ENCODE peak calls at places on chromosomes 3 and 15, in five cellular contexts. One of them, this sample, is unnamed.
A peak's percentile ranks its signal among the peaks of the same experiment; 100 is the strongest.

GRCh38 chr3:98259707-98260106 is 4.3 kb upstream of the OR5H6 start:
- DNase-seq in heart left ventricle: no peak
- DNase-seq in BJ: no peak
- DNase-seq in psoas muscle: no peak
- DNase-seq in tibial nerve: no peak
- DNase-seq in this sample: no peak

GRCh38 chr3:147816770-147817169 is 407.6 kb downstream of the ZIC1 start:
- DNase-seq in heart left ventricle: no peak
- DNase-seq in BJ: no peak
- DNase-seq in psoas muscle: peak; percentile 22
- DNase-seq in tibial nerve: peak; percentile 42
- DNase-seq in this sample: no peak

GRCh38 chr3:114056130-114057010 is at the start of the genes CCDC191 and QTRT2:
- DNase-seq in heart left ventricle: peak; percentile 98
- DNase-seq in BJ: peak; percentile 95
- DNase-seq in psoas muscle: peak; percentile 98
- DNase-seq in tibial nerve: peak; percentile 98
- DNase-seq in this sample: peak; percentile 94

GRCh38 chr15:56185980-56186379 is 57.7 kb downstream of the RFX7 start:
- DNase-seq in heart left ventricle: no peak
- DNase-seq in BJ: no peak
- DNase-seq in psoas muscle: no peak
- DNase-seq in tibial nerve: no peak
- DNase-seq in this sample: no peak

GRCh38 chr3:142319094-142319493 is 93.7 kb upstream of the GK5 start:
- DNase-seq in heart left ventricle: no peak
- DNase-seq in BJ: peak; percentile 9
- DNase-seq in psoas muscle: no peak
- DNase-seq in tibial nerve: no peak
- DNase-seq in this sample: no peak

GRCh38 chr15:72521682-72522081 is 47.6 kb downstream of the ARIH1 start:
- DNase-seq in heart left ventricle: no peak
- DNase-seq in BJ: no peak
- DNase-seq in psoas muscle: no peak
- DNase-seq in tibial nerve: no peak
- DNase-seq in this sample: no peak

GRCh38 chr15:79943820-79944219 is 27.2 kb downstream of the BCL2A1 start:
- DNase-seq in heart left ventricle: no peak
- DNase-seq in BJ: no peak
- DNase-seq in psoas muscle: no peak
- DNase-seq in tibial nerve: no peak
- DNase-seq in this sample: no peak

GRCh38 chr3:59772416-59773408 is 722.9 kb upstream of the CFAP20DC start:
- DNase-seq in heart left ventricle: no peak
- DNase-seq in BJ: no peak
- DNase-seq in psoas muscle: no peak
- DNase-seq in tibial nerve: no peak
- DNase-seq in this sample: peak; percentile 39

GRCh38 chr3:14265246-14265962 is 86.8 kb downstream of the LSM3 start:
- DNase-seq in heart left ventricle: no peak
- DNase-seq in BJ: peak; percentile 19
- DNase-seq in psoas muscle: no peak
- DNase-seq in tibial nerve: no peak
- DNase-seq in this sample: no peak

GRCh38 chr15:48871536-48871935 is 6.4 kb upstream of the EID1 start:
- DNase-seq in heart left ventricle: no peak
- DNase-seq in BJ: no peak
- DNase-seq in psoas muscle: no peak
- DNase-seq in tibial nerve: no peak
- DNase-seq in this sample: no peak

GRCh38 chr3:142027713-142028112 is 121.6 kb downstream of the TFDP2 start:
- DNase-seq in heart left ventricle: no peak
- DNase-seq in BJ: no peak
- DNase-seq in psoas muscle: no peak
- DNase-seq in tibial nerve: no peak
- DNase-seq in this sample: no peak

GRCh38 chr3:127254730-127255129 is 33.1 kb downstream of the PRR20G start:
- DNase-seq in heart left ventricle: no peak
- DNase-seq in BJ: no peak
- DNase-seq in psoas muscle: no peak
- DNase-seq in tibial nerve: no peak
- DNase-seq in this sample: no peak

GRCh38 chr3:18288243-18288642 is 136.9 kb downstream of the SATB1 start:
- DNase-seq in heart left ventricle: no peak
- DNase-seq in BJ: no peak
- DNase-seq in psoas muscle: no peak
- DNase-seq in tibial nerve: no peak
- DNase-seq in this sample: no peak

GRCh38 chr3:177615015-177615414 is 417.7 kb upstream of the TBL1XR1 start:
- DNase-seq in heart left ventricle: peak; percentile 80
- DNase-seq in BJ: no peak
- DNase-seq in psoas muscle: peak; percentile 72
- DNase-seq in tibial nerve: peak; percentile 73
- DNase-seq in this sample: no peak

GRCh38 chr3:157475921-157476395 is 27.3 kb downstream of the VEPH1 start:
- DNase-seq in heart left ventricle: no peak
- DNase-seq in BJ: peak; percentile 59
- DNase-seq in psoas muscle: no peak
- DNase-seq in tibial nerve: no peak
- DNase-seq in this sample: no peak

GRCh38 chr3:141096164-141096563 is 45.0 kb downstream of the SPSB4 start:
- DNase-seq in heart left ventricle: no peak
- DNase-seq in BJ: no peak
- DNase-seq in psoas muscle: no peak
- DNase-seq in tibial nerve: no peak
- DNase-seq in this sample: no peak

GRCh38 chr15:61748529-61748928 is 311.7 kb downstream of the VPS13C start:
- DNase-seq in heart left ventricle: no peak
- DNase-seq in BJ: no peak
- DNase-seq in psoas muscle: no peak
- DNase-seq in tibial nerve: no peak
- DNase-seq in this sample: no peak

GRCh38 chr3:39189648-39190269 is 2.6 kb downstream of the XIRP1 start:
- DNase-seq in heart left ventricle: no peak
- DNase-seq in BJ: no peak
- DNase-seq in psoas muscle: no peak
- DNase-seq in tibial nerve: no peak
- DNase-seq in this sample: peak; percentile 35

GRCh38 chr3:7469866-7470265 is 609.0 kb downstream of the GRM7 start:
- DNase-seq in heart left ventricle: no peak
- DNase-seq in BJ: no peak
- DNase-seq in psoas muscle: no peak
- DNase-seq in tibial nerve: no peak
- DNase-seq in this sample: no peak

GRCh38 chr15:51121118-51121517 is 26.4 kb upstream of the TNFAIP8L3 start:
- DNase-seq in heart left ventricle: no peak
- DNase-seq in BJ: peak; percentile 69
- DNase-seq in psoas muscle: no peak
- DNase-seq in tibial nerve: no peak
- DNase-seq in this sample: no peak

GRCh38 chr3:157123621-157124020 is 36.3 kb downstream of the CCNL1 start:
- DNase-seq in heart left ventricle: no peak
- DNase-seq in BJ: no peak
- DNase-seq in psoas muscle: no peak
- DNase-seq in tibial nerve: no peak
- DNase-seq in this sample: no peak

GRCh38 chr3:94305835-94306685 is 243.2 kb downstream of the NSUN3 start:
- DNase-seq in heart left ventricle: no peak
- DNase-seq in BJ: no peak
- DNase-seq in psoas muscle: no peak
- DNase-seq in tibial nerve: no peak
- DNase-seq in this sample: no peak

GRCh38 chr15:20345401-20345958 is 196.1 kb downstream of the GOLGA6L6 start:
- DNase-seq in heart left ventricle: peak; percentile 71
- DNase-seq in BJ: no peak
- DNase-seq in psoas muscle: peak; percentile 19
- DNase-seq in tibial nerve: no peak
- DNase-seq in this sample: no peak

GRCh38 chr3:27556854-27557253 is 72.7 kb upstream of the SLC4A7 start:
- DNase-seq in heart left ventricle: no peak
- DNase-seq in BJ: peak; percentile 94
- DNase-seq in psoas muscle: no peak
- DNase-seq in tibial nerve: no peak
- DNase-seq in this sample: no peak

GRCh38 chr3:128933922-128934253 is 54.5 kb downstream of the ACAD9 start:
- DNase-seq in heart left ventricle: no peak
- DNase-seq in BJ: no peak
- DNase-seq in psoas muscle: no peak
- DNase-seq in tibial nerve: no peak
- DNase-seq in this sample: no peak

GRCh38 chr3:106510206-106510605 is 641.4 kb upstream of the CBLB start:
- DNase-seq in heart left ventricle: no peak
- DNase-seq in BJ: no peak
- DNase-seq in psoas muscle: peak; percentile 16
- DNase-seq in tibial nerve: no peak
- DNase-seq in this sample: no peak

GRCh38 chr15:92807971-92808571 is 92.1 kb upstream of the CHD2 start:
- DNase-seq in heart left ventricle: no peak
- DNase-seq in BJ: no peak
- DNase-seq in psoas muscle: no peak
- DNase-seq in tibial nerve: no peak
- DNase-seq in this sample: peak; percentile 32

GRCh38 chr15:40930430-40931299 is 1.5 kb downstream of the DLL4 start:
- DNase-seq in heart left ventricle: peak; percentile 80
- DNase-seq in BJ: no peak
- DNase-seq in psoas muscle: peak; percentile 57
- DNase-seq in tibial nerve: no peak
- DNase-seq in this sample: peak; percentile 68

GRCh38 chr15:33859992-33860545 is 108.2 kb upstream of the CHRM5 start:
- DNase-seq in heart left ventricle: no peak
- DNase-seq in BJ: no peak
- DNase-seq in psoas muscle: no peak
- DNase-seq in tibial nerve: no peak
- DNase-seq in this sample: no peak

GRCh38 chr15:51798281-51798680 is 31.2 kb upstream of the TMOD3 start:
- DNase-seq in heart left ventricle: no peak
- DNase-seq in BJ: no peak
- DNase-seq in psoas muscle: no peak
- DNase-seq in tibial nerve: no peak
- DNase-seq in this sample: no peak

GRCh38 chr3:23479615-23480323 is 276.6 kb downstream of the UBE2E2 start:
- DNase-seq in heart left ventricle: no peak
- DNase-seq in BJ: no peak
- DNase-seq in psoas muscle: no peak
- DNase-seq in tibial nerve: no peak
- DNase-seq in this sample: no peak

GRCh38 chr15:86329311-86330013 is 249.8 kb downstream of the AGBL1 start:
- DNase-seq in heart left ventricle: no peak
- DNase-seq in BJ: no peak
- DNase-seq in psoas muscle: no peak
- DNase-seq in tibial nerve: no peak
- DNase-seq in this sample: no peak

GRCh38 chr15:86328658-86329057 is 249.0 kb downstream of the AGBL1 start:
- DNase-seq in heart left ventricle: no peak
- DNase-seq in BJ: no peak
- DNase-seq in psoas muscle: no peak
- DNase-seq in tibial nerve: no peak
- DNase-seq in this sample: no peak

DNA sequence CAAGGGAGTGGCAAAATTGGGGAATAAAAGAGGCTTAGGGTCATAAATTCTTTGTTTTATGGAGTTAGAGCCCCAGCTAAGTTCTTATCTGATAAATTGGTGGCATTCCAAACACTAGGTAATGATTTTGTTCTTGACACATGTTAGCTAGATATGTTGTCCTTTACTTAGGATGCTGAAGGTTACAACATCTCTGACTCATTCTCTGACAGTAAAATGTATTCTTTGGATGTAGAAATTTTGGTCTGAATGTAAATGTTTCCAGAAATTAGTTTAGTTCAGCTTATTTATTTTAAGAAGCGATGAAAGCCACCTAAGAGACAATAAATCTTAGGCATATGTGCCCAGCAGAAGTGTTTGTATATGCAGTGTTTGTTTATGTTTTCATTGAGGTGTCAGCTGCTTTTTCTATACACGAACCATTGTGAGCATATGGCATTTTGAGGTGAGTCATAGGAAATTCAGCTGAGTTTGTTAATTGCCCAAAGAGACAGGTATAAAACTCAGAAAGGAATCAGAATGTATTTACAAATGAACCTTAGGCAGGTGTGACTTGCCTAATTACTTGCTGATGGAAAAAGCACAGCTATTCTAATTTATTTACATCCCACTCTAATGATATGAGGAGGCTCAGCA is 247.7 kb downstream of the AGBL1 start:
- DNase-seq in heart left ventricle: no peak
- DNase-seq in BJ: no peak
- DNase-seq in psoas muscle: no peak
- DNase-seq in tibial nerve: no peak
- DNase-seq in this sample: no peak
- TF ChIP-seq CTCF in heart left ventricle: no peak
- TF ChIP-seq CTCF in BJ: no peak
- TF ChIP-seq CTCF in psoas muscle: no peak
- TF ChIP-seq CTCF in tibial nerve: no peak
- TF ChIP-seq CTCF in this sample: no peak

DNA sequence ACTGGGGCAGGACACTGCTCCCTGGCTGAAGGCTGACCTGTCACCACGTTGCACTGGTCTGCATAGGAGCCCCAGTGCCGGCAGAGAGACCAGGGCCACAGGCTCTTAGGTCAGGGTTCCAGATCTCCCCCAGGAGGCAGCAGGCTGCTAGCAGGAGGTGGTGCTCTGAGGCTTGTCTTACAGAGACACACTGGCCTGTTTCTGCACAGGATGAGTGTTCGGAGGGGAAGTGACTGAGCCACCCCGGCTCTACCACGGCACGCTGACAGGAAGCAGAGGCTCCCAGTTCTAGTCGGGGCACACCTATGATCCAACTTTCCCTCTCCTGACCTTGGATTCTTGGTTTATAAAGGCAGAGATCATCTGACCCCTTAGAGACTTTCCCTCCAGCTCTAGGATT is 8.6 kb downstream of the FBXL22 start:
- DNase-seq in heart left ventricle: no peak
- DNase-seq in BJ: no peak
- DNase-seq in psoas muscle: no peak
- DNase-seq in tibial nerve: no peak
- DNase-seq in this sample: no peak
- H3K4me3 ChIP-seq in heart left ventricle: no peak overlapping the region
- H3K4me3 ChIP-seq in BJ: no peak overlapping the region
- H3K4me3 ChIP-seq in psoas muscle: no peak overlapping the region
- H3K4me3 ChIP-seq in tibial nerve: no peak overlapping the region
- H3K4me3 ChIP-seq in this sample: no peak overlapping the region

DNA sequence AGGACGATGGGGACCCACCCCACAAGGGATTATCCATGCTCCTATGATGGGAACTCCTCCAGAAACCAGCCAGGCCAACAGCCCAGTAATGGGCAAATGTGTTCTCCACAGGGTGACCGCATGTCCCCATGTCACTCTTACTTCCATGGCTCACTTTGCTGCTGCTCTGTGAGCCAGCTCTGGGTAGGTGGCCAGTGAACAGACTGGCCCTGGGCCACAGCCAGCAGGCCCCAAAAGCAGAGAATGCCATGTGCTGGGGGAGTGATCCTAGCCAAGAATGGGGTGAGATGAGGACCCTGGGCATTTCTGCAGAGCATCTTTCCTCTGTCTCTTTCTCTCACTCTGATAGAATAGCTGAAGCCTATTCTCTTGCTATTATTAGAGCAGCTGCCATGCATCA is 391.4 kb downstream of the LRTM1 start:
- DNase-seq in heart left ventricle: no peak
- DNase-seq in BJ: no peak
- DNase-seq in psoas muscle: peak; percentile 16
- DNase-seq in tibial nerve: no peak
- DNase-seq in this sample: no peak
- H3K36me3 ChIP-seq in heart left ventricle: no peaks in the 10 kb centered on the region
- H3K36me3 ChIP-seq in BJ: no peaks in the 10 kb centered on the region
- H3K36me3 ChIP-seq in psoas muscle: no peaks in the 10 kb centered on the region
- H3K36me3 ChIP-seq in tibial nerve: no peaks in the 10 kb centered on the region
- H3K36me3 ChIP-seq in this sample: no peaks in the 10 kb centered on the region

GRCh38 chr3:54837964-54838363 is 89.9 kb downstream of the LRTM1 start:
- DNase-seq in heart left ventricle: no peak
- DNase-seq in BJ: no peak
- DNase-seq in psoas muscle: no peak
- DNase-seq in tibial nerve: no peak
- DNase-seq in this sample: no peak
- TF ChIP-seq CTCF in heart left ventricle: no peak
- TF ChIP-seq CTCF in BJ: peak; percentile 48
- TF ChIP-seq CTCF in psoas muscle: no peak
- TF ChIP-seq CTCF in tibial nerve: no peak
- TF ChIP-seq CTCF in this sample: peak; percentile 26

This sample was measured in GM06990.